ENCODE peak calls at places on chromosomes 13 and 19, in five cellular contexts. One of them, this sample, is unnamed.

GRCh38 chr13:39148513-39148961 is 110.3 kb downstream of the NHLRC3 start:
- DNase-seq in choroid plexus epithelial cell: peak; percentile 76
- DNase-seq in ELR: peak; percentile 20
- DNase-seq in H9: no peak
- DNase-seq in MV-4-11: peak; percentile 66
- DNase-seq in this sample: peak; percentile 40

GRCh38 chr19:3844596-3844995 is 24.2 kb downstream of the ZFR2 start:
- DNase-seq in choroid plexus epithelial cell: peak; percentile 78
- DNase-seq in ELR: peak; percentile 71
- DNase-seq in H9: no peak
- DNase-seq in MV-4-11: no peak
- DNase-seq in this sample: no peak

GRCh38 chr19:1618157-1619093 is 13.2 kb upstream of the UQCR11 start:
- DNase-seq in choroid plexus epithelial cell: peak; percentile 26
- DNase-seq in ELR: peak; percentile 52
- DNase-seq in H9: peak; percentile 83
- DNase-seq in MV-4-11: no peak
- DNase-seq in this sample: peak; percentile 16

GRCh38 chr13:21359855-21360254 is 99.2 kb downstream of the ZDHHC20 start:
- DNase-seq in choroid plexus epithelial cell: no peak
- DNase-seq in ELR: no peak
- DNase-seq in H9: peak; percentile 21
- DNase-seq in MV-4-11: no peak
- DNase-seq in this sample: no peak

GRCh38 chr19:45395524-45396388 is 9.1 kb downstream of the PPP1R13L start:
- DNase-seq in choroid plexus epithelial cell: no peak
- DNase-seq in ELR: no peak
- DNase-seq in H9: peak; percentile 86
- DNase-seq in MV-4-11: no peak
- DNase-seq in this sample: no peak

GRCh38 chr13:73492811-73493210 is 434.0 kb downstream of the KLF5 start:
- DNase-seq in choroid plexus epithelial cell: peak; percentile 7
- DNase-seq in ELR: no peak
- DNase-seq in H9: no peak
- DNase-seq in MV-4-11: no peak
- DNase-seq in this sample: peak; percentile 2

GRCh38 chr13:31614704-31615103 is 124.6 kb upstream of the RXFP2 start:
- DNase-seq in choroid plexus epithelial cell: no peak
- DNase-seq in ELR: no peak
- DNase-seq in H9: no peak
- DNase-seq in MV-4-11: no peak
- DNase-seq in this sample: no peak

GRCh38 chr13:99045396-99045795 is 67.5 kb upstream of the DOCK9 start:
- DNase-seq in choroid plexus epithelial cell: peak; percentile 76
- DNase-seq in ELR: no peak
- DNase-seq in H9: no peak
- DNase-seq in MV-4-11: no peak
- DNase-seq in this sample: no peak

GRCh38 chr19:14409157-14410053 is 9.7 kb downstream of the DDX39A start:
- DNase-seq in choroid plexus epithelial cell: no peak
- DNase-seq in ELR: no peak
- DNase-seq in H9: no peak
- DNase-seq in MV-4-11: no peak
- DNase-seq in this sample: no peak

GRCh38 chr19:42201489-42202289 is 15.8 kb downstream of the DEDD2 start:
- DNase-seq in choroid plexus epithelial cell: no peak
- DNase-seq in ELR: no peak
- DNase-seq in H9: no peak
- DNase-seq in MV-4-11: peak; percentile 98
- DNase-seq in this sample: no peak

GRCh38 chr19:54682306-54682705 is 19.5 kb downstream of the LILRB4 start:
- DNase-seq in choroid plexus epithelial cell: no peak
- DNase-seq in ELR: no peak
- DNase-seq in H9: no peak
- DNase-seq in MV-4-11: peak; percentile 71
- DNase-seq in this sample: no peak

GRCh38 chr13:106534844-106535551 is 464 bp downstream of the EFNB2 start:
- DNase-seq in choroid plexus epithelial cell: peak; percentile 42
- DNase-seq in ELR: peak; percentile 37
- DNase-seq in H9: no peak
- DNase-seq in MV-4-11: no peak
- DNase-seq in this sample: peak; percentile 12

GRCh38 chr19:5292843-5293606 is 47.6 kb downstream of the PTPRS start:
- DNase-seq in choroid plexus epithelial cell: peak; percentile 69
- DNase-seq in ELR: peak; percentile 79
- DNase-seq in H9: peak; percentile 86
- DNase-seq in MV-4-11: no peak
- DNase-seq in this sample: peak; percentile 70

GRCh38 chr13:98541701-98542203 is 35.2 kb downstream of the STK24 start:
- DNase-seq in choroid plexus epithelial cell: no peak
- DNase-seq in ELR: peak; percentile 54
- DNase-seq in H9: no peak
- DNase-seq in MV-4-11: no peak
- DNase-seq in this sample: peak; percentile 32

GRCh38 chr19:12450817-12451216 is 10.0 kb upstream of the ZNF443 start:
- DNase-seq in choroid plexus epithelial cell: no peak
- DNase-seq in ELR: no peak
- DNase-seq in H9: no peak
- DNase-seq in MV-4-11: no peak
- DNase-seq in this sample: no peak

GRCh38 chr13:26707122-26708006 is 53.2 kb downstream of the GPR12 start:
- DNase-seq in choroid plexus epithelial cell: peak; percentile 82
- DNase-seq in ELR: peak; percentile 66
- DNase-seq in H9: peak; percentile 78
- DNase-seq in MV-4-11: peak; percentile 34
- DNase-seq in this sample: peak; percentile 64

GRCh38 chr13:40665061-40665753 is 1.2 kb downstream of the FOXO1 start:
- DNase-seq in choroid plexus epithelial cell: no peak
- DNase-seq in ELR: peak; percentile 19
- DNase-seq in H9: no peak
- DNase-seq in MV-4-11: no peak
- DNase-seq in this sample: no peak

This sample was measured in fibroblast of the aortic adventitia.